ENCODE peak calls at places on chromosomes 13 and 19, in five cellular contexts. P is psoas muscle; N is CD4-positive, alpha-beta T cell; Z is omental fat pad; J is left ventricle myocardium inferior. X is an unnamed sample.
A peak's percentile ranks its signal among the peaks of the same experiment; 100 is the strongest.

GRCh38 chr13:33197551-33197971 is 88.0 kb downstream of the STARD13 start:
- DNase-seq in P (no peak), Z (no peak), J (no peak), N (no peak), X (no peak)

GRCh38 chr13:44969858-44970484 is 19.3 kb downstream of the NUFIP1 start:
- DNase-seq in N (no peak), P (no peak), Z (no peak), J (no peak), X (no peak)

GRCh38 chr19:49879243-49879960 is 1.9 kb downstream of the TBC1D17 start:
- DNase-seq in Z (no peak), N (no peak), J (no peak), P (peak; percentile 54), X (no peak)

GRCh38 chr19:41321204-41321599 is 11.2 kb downstream of the CCDC97 start:
- DNase-seq in J (no peak), N (no peak), P (no peak), Z (no peak), X (no peak)

GRCh38 chr13:41013834-41014233 is 5.3 kb downstream of the ELF1 start:
- DNase-seq in N (no peak), Z (no peak), P (no peak), J (no peak), X (no peak)

GRCh38 chr13:29676535-29676934 is 81.0 kb upstream of the SLC7A1 start:
- DNase-seq in Z (no peak), J (no peak), N (no peak), P (no peak), X (no peak)

GRCh38 chr13:40776232-40776631 is 5.2 kb upstream of the MRPS31 start:
- DNase-seq in Z (no peak), N (no peak), P (no peak), J (no peak), X (no peak)

GRCh38 chr13:51635137-51635878 is 51.0 kb downstream of the WDFY2 start:
- DNase-seq in Z (no peak), J (no peak), P (no peak), N (no peak), X (no peak)

GRCh38 chr19:28847468-28847867 is 365.5 kb downstream of the UQCRFS1 start:
- DNase-seq in Z (no peak), N (no peak), P (no peak), J (no peak), X (no peak)

GRCh38 chr13:41916173-41916954 is 44.5 kb downstream of the VWA8 start:
- DNase-seq in N (no peak), Z (no peak), P (no peak), J (no peak), X (no peak)

GRCh38 chr19:7862413-7862951 is 11.7 kb downstream of the PRR36 start:
- DNase-seq in Z (no peak), N (peak; percentile 67), J (peak; percentile 35), P (peak; percentile 72), X (peak; percentile 56)

GRCh38 chr19:18202759-18203407 is 959 bp downstream of the RAB3A start:
- DNase-seq in J (no peak), N (peak; percentile 25), Z (no peak), P (peak; percentile 65), X (peak; percentile 24)

GRCh38 chr13:31274345-31274870 is 74.6 kb downstream of the B3GLCT start:
- DNase-seq in N (no peak), P (no peak), Z (no peak), J (peak; percentile 30), X (no peak)

GRCh38 chr19:31402931-31403330 is 53.7 kb upstream of the TSHZ3 start:
- DNase-seq in P (no peak), Z (no peak), J (no peak), N (no peak), X (no peak)

GRCh38 chr19:45817725-45818301 is 2.7 kb upstream of the RSPH6A start:
- DNase-seq in P (no peak), Z (no peak), N (no peak), J (no peak), X (no peak)

GRCh38 chr13:102903659-102904407 is 58.0 kb downstream of the ERCC5 start:
- DNase-seq in J (no peak), Z (no peak), P (no peak), N (no peak), X (no peak)

GRCh38 chr19:38649305-38650179 is 2.1 kb downstream of the ACTN4 start:
- DNase-seq in P (peak; percentile 70), J (no peak), Z (no peak), N (no peak), X (no peak)

GRCh38 chr19:21751379-21751778 is 16.0 kb downstream of the ZNF100 start:
- DNase-seq in P (no peak), J (no peak), N (no peak), Z (no peak), X (no peak)

GRCh38 chr13:48731957-48732569 is 78.3 kb downstream of the CYSLTR2 start:
- DNase-seq in Z (no peak), N (peak; percentile 51), J (peak; percentile 39), P (peak; percentile 68), X (peak; percentile 51)
- TF ChIP-seq CTCF in Z (no peak), N (peak; percentile 76), J (peak; percentile 67), P (peak; percentile 41), X (peak; percentile 82)

GRCh38 chr19:19619121-19619848 is 798 bp upstream of the PBX4 start:
- DNase-seq in Z (no peak), J (no peak), N (no peak), P (no peak), X (no peak)

GRCh38 chr19:19619849-19620210 is 1.3 kb upstream of the PBX4 start:
- DNase-seq in J (no peak), N (no peak), Z (no peak), P (no peak), X (no peak)

GRCh38 chr19:19623383-19623782 is 4.6 kb downstream of the LPAR2 start:
- DNase-seq in J (no peak), N (no peak), P (no peak), Z (no peak), X (no peak)

GRCh38 chr19:19615086-19615485 is 3.4 kb downstream of the PBX4 start:
- DNase-seq in J (no peak), N (no peak), Z (no peak), P (no peak), X (peak; percentile 55)

DNA sequence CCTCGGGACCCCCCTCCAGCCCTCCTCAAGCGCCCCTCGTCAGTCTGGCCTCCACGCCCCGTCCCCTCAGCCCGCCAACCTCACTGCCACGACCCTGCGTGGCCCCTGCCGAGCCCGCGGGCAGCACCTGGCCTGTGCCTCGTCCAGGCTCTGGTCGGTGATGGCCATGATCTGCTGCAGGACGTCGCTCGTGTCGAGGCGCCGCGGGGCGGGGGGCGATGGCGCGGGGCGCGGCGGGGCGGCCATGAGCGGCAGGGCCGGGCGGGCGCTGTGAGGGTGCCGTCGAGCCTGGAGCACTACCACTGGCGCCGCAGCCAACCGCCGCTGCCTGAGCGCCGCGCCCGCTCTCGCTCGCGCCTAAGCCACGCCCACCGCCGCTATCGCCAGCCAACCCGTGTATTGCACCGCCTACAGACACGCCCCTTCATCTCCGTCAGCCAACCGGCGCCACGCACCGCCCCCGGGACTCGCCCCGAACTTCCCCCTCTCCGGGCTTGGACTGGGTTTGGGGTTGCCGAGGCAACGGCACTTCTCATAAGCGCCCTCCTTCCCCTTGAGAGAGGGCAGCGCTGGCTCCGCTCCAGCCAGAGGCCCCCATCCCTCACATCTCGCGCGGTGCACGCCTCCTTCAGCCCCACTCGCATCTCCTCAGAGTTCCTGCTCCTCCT is at the start of gene PBX4:
- DNase-seq in J (peak; percentile 88), N (peak; percentile 99), Z (peak; percentile 81), P (peak; percentile 93), X (peak; percentile 98)
- TF ChIP-seq CTCF in J (no peak), N (no peak), Z (no peak), P (no peak), X (no peak)

GRCh38 chr19:12035220-12036172 is at the start of gene ZNF433:
- DNase-seq in N (peak; percentile 41), Z (peak; percentile 94), J (peak; percentile 96), P (peak; percentile 95), X (peak; percentile 89)
- TF ChIP-seq CTCF in N (no peak), Z (no peak), J (no peak), P (no peak), X (no peak)

GRCh38 chr19:35618857-35619256 is 6.3 kb downstream of the HAUS5 start:
- DNase-seq in Z (no peak), N (no peak), J (no peak), P (no peak), X (no peak)
- TF ChIP-seq CTCF in Z (no peak), N (no peak), J (no peak), P (no peak), X (no peak)

DNA sequence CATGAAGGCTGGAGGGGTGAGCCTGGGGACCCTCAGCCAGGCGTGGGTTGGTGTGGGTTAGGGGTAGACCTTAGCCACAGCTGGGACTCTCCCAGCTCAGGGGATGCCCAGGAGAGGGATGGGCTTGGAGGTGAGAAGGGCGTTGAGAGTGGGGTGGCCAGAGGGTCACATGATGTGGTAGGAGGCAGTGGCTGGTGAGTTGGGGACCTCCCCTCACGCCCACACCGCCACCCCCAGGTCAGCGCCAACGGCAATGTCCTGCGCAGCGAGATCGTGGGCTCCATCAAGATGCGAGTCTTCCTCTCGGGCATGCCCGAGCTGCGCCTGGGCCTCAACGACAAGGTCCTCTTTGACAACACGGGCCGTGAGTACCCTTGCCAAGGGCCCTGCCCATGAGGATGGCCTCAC is 28.5 kb downstream of the AP1M1 start:
- DNase-seq in P (peak; percentile 48), N (no peak), J (no peak), Z (no peak), X (no peak)
- TF ChIP-seq CTCF in P (no peak), N (no peak), J (no peak), Z (no peak), X (no peak)

DNA sequence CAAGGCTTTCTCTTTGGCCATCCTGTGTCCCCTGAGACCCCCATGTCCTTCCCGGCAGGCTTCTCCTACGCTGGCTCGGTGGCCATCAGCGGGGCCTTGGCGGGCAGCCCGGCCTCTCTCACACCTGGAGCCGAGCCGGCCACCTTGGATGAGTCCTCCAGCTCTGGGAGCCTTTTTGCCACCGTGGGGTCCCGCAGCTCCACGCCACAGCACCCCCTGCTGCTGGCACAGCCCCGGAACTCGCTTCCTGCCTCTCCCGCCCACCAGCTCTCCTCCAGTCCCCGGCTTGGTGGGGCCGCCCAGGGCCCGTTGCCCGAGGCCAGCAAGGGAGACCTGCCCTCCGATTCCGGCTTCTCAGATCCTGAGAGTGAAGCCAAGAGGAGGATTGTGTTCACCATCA is 14.2 kb downstream of the PLEKHJ1 start:
- DNase-seq in Z (no peak), P (no peak), N (no peak), J (no peak), X (no peak)
- TF ChIP-seq CTCF in Z (no peak), P (peak; percentile 17), N (no peak), J (peak; percentile 25), X (no peak)

DNA sequence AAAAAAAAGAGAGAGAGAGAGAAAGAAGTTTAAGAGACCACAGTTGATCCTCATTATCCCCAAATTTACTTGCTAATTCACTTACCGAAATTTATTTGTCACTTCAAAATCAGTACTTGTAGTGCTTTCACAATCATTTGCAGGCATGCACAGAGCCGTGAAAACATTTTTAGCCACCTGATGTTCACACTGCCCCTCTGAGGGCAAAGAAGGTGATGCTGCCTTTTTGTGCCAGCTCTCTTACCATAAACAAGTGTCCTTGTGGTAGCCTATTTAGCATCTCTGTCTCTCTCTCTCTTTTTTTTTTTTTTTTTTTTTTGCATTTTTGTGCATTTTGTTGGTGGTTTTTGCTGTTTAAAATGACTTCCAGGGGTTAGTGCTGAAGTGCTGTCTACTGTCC is 24.0 kb upstream of the CASP14 start:
- DNase-seq in Z (no peak), J (no peak), P (no peak), N (no peak), X (no peak)
- TF ChIP-seq CTCF in Z (no peak), J (peak; percentile 12), P (no peak), N (no peak), X (no peak)

X was measured in natural killer cell.